ENCODE peak calls at places on chromosomes 11 and 22, in five cellular contexts. One of them, this sample, is unnamed. For H3K4me1, the result is how much of the 10 kb centered on the place peaks cover.

GRCh38 chr11:76787911-76788596 is 4.9 kb downstream of the TSKU start:
- DNase-seq in trophoblast cell: peak
- DNase-seq in mesenchymal stem cell: peak
- DNase-seq in IMR-90: peak
- DNase-seq in H9: no peak
- DNase-seq in this sample: no peak

GRCh38 chr22:42353883-42354727 is 78.1 kb downstream of the NFAM1 start:
- DNase-seq in H9: peak
- DNase-seq in trophoblast cell: no peak
- DNase-seq in IMR-90: peak
- DNase-seq in mesenchymal stem cell: no peak
- DNase-seq in this sample: no peak

GRCh38 chr11:134014502-134014901 is 54.4 kb upstream of the JAM3 start:
- DNase-seq in trophoblast cell: no peak
- DNase-seq in H9: peak
- DNase-seq in IMR-90: no peak
- DNase-seq in mesenchymal stem cell: peak
- DNase-seq in this sample: no peak

GRCh38 chr11:58647866-58648265 is 25.4 kb downstream of the CNTF start:
- DNase-seq in mesenchymal stem cell: no peak
- DNase-seq in H9: no peak
- DNase-seq in trophoblast cell: no peak
- DNase-seq in IMR-90: no peak
- DNase-seq in this sample: no peak

GRCh38 chr22:43826142-43827093 is 14.3 kb upstream of the EFCAB6 start:
- DNase-seq in H9: peak
- DNase-seq in IMR-90: peak
- DNase-seq in mesenchymal stem cell: peak
- DNase-seq in trophoblast cell: no peak
- DNase-seq in this sample: no peak

GRCh38 chr11:61361237-61361636 is 445 bp downstream of the CYB561A3 start:
- DNase-seq in IMR-90: no peak
- DNase-seq in H9: no peak
- DNase-seq in trophoblast cell: no peak
- DNase-seq in mesenchymal stem cell: no peak
- DNase-seq in this sample: no peak

GRCh38 chr22:20206709-20207215 is 55.9 kb upstream of the CCDC188 start:
- DNase-seq in H9: no peak
- DNase-seq in trophoblast cell: no peak
- DNase-seq in mesenchymal stem cell: peak
- DNase-seq in IMR-90: peak
- DNase-seq in this sample: no peak

GRCh38 chr11:95897731-95898130 is 26.2 kb downstream of the MTMR2 start:
- DNase-seq in trophoblast cell: no peak
- DNase-seq in IMR-90: peak
- DNase-seq in mesenchymal stem cell: peak
- DNase-seq in H9: no peak
- DNase-seq in this sample: no peak

GRCh38 chr11:65112551-65113360 is 1.1 kb downstream of the TM7SF2 start:
- DNase-seq in mesenchymal stem cell: peak
- DNase-seq in H9: peak
- DNase-seq in trophoblast cell: no peak
- DNase-seq in IMR-90: peak
- DNase-seq in this sample: no peak

GRCh38 chr22:36644333-36644757 is 59.2 kb downstream of the CACNG2 start:
- DNase-seq in trophoblast cell: peak
- DNase-seq in mesenchymal stem cell: peak
- DNase-seq in H9: peak
- DNase-seq in IMR-90: peak
- DNase-seq in this sample: peak

GRCh38 chr11:93131709-93132108 is 66.1 kb downstream of the SLC36A4 start:
- DNase-seq in trophoblast cell: no peak
- DNase-seq in IMR-90: no peak
- DNase-seq in mesenchymal stem cell: no peak
- DNase-seq in H9: no peak
- DNase-seq in this sample: no peak

GRCh38 chr11:3904228-3904627 is 48.8 kb downstream of the STIM1 start:
- DNase-seq in IMR-90: no peak
- DNase-seq in trophoblast cell: no peak
- DNase-seq in H9: no peak
- DNase-seq in mesenchymal stem cell: no peak
- DNase-seq in this sample: no peak

GRCh38 chr11:122038543-122038942 is 77.5 kb downstream of the BLID start:
- DNase-seq in mesenchymal stem cell: peak
- DNase-seq in H9: no peak
- DNase-seq in trophoblast cell: no peak
- DNase-seq in IMR-90: peak
- DNase-seq in this sample: peak

GRCh38 chr22:35559354-35560005 is 18.8 kb downstream of the RASD2 start:
- DNase-seq in H9: no peak
- DNase-seq in trophoblast cell: no peak
- DNase-seq in mesenchymal stem cell: peak
- DNase-seq in IMR-90: no peak
- DNase-seq in this sample: no peak

GRCh38 chr11:21988477-21988876 is 204.4 kb upstream of the ANO5 start:
- DNase-seq in trophoblast cell: no peak
- DNase-seq in H9: no peak
- DNase-seq in IMR-90: no peak
- DNase-seq in mesenchymal stem cell: no peak
- DNase-seq in this sample: no peak

GRCh38 chr11:19953909-19954308 is 206.4 kb downstream of the DBX1 start:
- DNase-seq in trophoblast cell: peak
- DNase-seq in H9: peak
- DNase-seq in mesenchymal stem cell: peak
- DNase-seq in IMR-90: peak
- DNase-seq in this sample: no peak

GRCh38 chr11:2128102-2128511 is 11.1 kb downstream of the IGF2 start:
- DNase-seq in mesenchymal stem cell: no peak
- DNase-seq in H9: no peak
- DNase-seq in trophoblast cell: no peak
- DNase-seq in IMR-90: no peak
- DNase-seq in this sample: no peak

GRCh38 chr11:75802913-75803820 is 11.8 kb upstream of the UVRAG start:
- DNase-seq in IMR-90: peak
- DNase-seq in mesenchymal stem cell: peak
- DNase-seq in H9: peak
- DNase-seq in trophoblast cell: peak
- DNase-seq in this sample: peak

GRCh38 chr11:3124821-3125220 is 40.3 kb downstream of the OSBPL5 start:
- DNase-seq in H9: no peak
- DNase-seq in trophoblast cell: no peak
- DNase-seq in IMR-90: no peak
- DNase-seq in mesenchymal stem cell: no peak
- DNase-seq in this sample: no peak

GRCh38 chr22:37284126-37284806 is 2.0 kb downstream of the CYTH4 start:
- DNase-seq in H9: no peak
- DNase-seq in trophoblast cell: no peak
- DNase-seq in mesenchymal stem cell: no peak
- DNase-seq in IMR-90: no peak
- DNase-seq in this sample: no peak

GRCh38 chr11:110148775-110149744 is 55.9 kb downstream of the ZC3H12C start:
- DNase-seq in mesenchymal stem cell: peak
- DNase-seq in trophoblast cell: peak
- DNase-seq in H9: no peak
- DNase-seq in IMR-90: peak
- DNase-seq in this sample: no peak

GRCh38 chr11:117315285-117316196 is 515 bp downstream of the BACE1 start:
- DNase-seq in H9: no peak
- DNase-seq in IMR-90: no peak
- DNase-seq in mesenchymal stem cell: peak
- DNase-seq in trophoblast cell: no peak
- DNase-seq in this sample: no peak

GRCh38 chr11:116946414-116946813 is 109.0 kb upstream of the APOA1 start:
- DNase-seq in H9: no peak
- DNase-seq in trophoblast cell: no peak
- DNase-seq in mesenchymal stem cell: peak
- DNase-seq in IMR-90: peak
- DNase-seq in this sample: no peak

GRCh38 chr22:40525250-40525884 is 111.2 kb downstream of the MRTFA start:
- DNase-seq in mesenchymal stem cell: peak
- DNase-seq in H9: peak
- DNase-seq in IMR-90: peak
- DNase-seq in trophoblast cell: peak
- DNase-seq in this sample: no peak

GRCh38 chr11:109166441-109166840 is 255.5 kb upstream of the C11orf87 start:
- DNase-seq in trophoblast cell: no peak
- DNase-seq in mesenchymal stem cell: no peak
- DNase-seq in IMR-90: no peak
- DNase-seq in H9: no peak
- DNase-seq in this sample: no peak

GRCh38 chr22:29268511-29269229 is 602 bp downstream of the EWSR1 start:
- DNase-seq in H9: no peak
- DNase-seq in trophoblast cell: peak
- DNase-seq in mesenchymal stem cell: peak
- DNase-seq in IMR-90: peak
- DNase-seq in this sample: peak

GRCh38 chr11:77109236-77110019 is 6.8 kb downstream of the OMP start:
- DNase-seq in mesenchymal stem cell: no peak
- DNase-seq in trophoblast cell: no peak
- DNase-seq in H9: no peak
- DNase-seq in IMR-90: peak
- DNase-seq in this sample: no peak

GRCh38 chr11:126355324-126355925 is at the start of gene ST3GAL4:
- DNase-seq in IMR-90: peak
- DNase-seq in H9: peak
- DNase-seq in mesenchymal stem cell: peak
- DNase-seq in trophoblast cell: no peak
- DNase-seq in this sample: peak
- H4K91ac ChIP-seq in IMR-90: peak
- H4K91ac ChIP-seq in H9: no peak
- H4K91ac ChIP-seq in mesenchymal stem cell: peak
- H4K91ac ChIP-seq in trophoblast cell: peak
- H4K91ac ChIP-seq in this sample: peak

GRCh38 chr11:73317373-73317772 is 9.3 kb downstream of the ARHGEF17 start:
- DNase-seq in mesenchymal stem cell: no peak
- DNase-seq in trophoblast cell: no peak
- DNase-seq in IMR-90: no peak
- DNase-seq in H9: no peak
- DNase-seq in this sample: no peak

GRCh38 chr11:73314121-73314948 is 6.3 kb downstream of the ARHGEF17 start:
- DNase-seq in IMR-90: peak
- DNase-seq in mesenchymal stem cell: peak
- DNase-seq in trophoblast cell: peak
- DNase-seq in H9: no peak
- DNase-seq in this sample: no peak

GRCh38 chr11:73313652-73314051 is 5.6 kb downstream of the ARHGEF17 start:
- DNase-seq in H9: no peak
- DNase-seq in trophoblast cell: no peak
- DNase-seq in mesenchymal stem cell: peak
- DNase-seq in IMR-90: no peak
- DNase-seq in this sample: no peak

GRCh38 chr11:73316422-73316821 is 8.3 kb downstream of the ARHGEF17 start:
- DNase-seq in H9: no peak
- DNase-seq in trophoblast cell: no peak
- DNase-seq in mesenchymal stem cell: no peak
- DNase-seq in IMR-90: no peak
- DNase-seq in this sample: no peak

DNA sequence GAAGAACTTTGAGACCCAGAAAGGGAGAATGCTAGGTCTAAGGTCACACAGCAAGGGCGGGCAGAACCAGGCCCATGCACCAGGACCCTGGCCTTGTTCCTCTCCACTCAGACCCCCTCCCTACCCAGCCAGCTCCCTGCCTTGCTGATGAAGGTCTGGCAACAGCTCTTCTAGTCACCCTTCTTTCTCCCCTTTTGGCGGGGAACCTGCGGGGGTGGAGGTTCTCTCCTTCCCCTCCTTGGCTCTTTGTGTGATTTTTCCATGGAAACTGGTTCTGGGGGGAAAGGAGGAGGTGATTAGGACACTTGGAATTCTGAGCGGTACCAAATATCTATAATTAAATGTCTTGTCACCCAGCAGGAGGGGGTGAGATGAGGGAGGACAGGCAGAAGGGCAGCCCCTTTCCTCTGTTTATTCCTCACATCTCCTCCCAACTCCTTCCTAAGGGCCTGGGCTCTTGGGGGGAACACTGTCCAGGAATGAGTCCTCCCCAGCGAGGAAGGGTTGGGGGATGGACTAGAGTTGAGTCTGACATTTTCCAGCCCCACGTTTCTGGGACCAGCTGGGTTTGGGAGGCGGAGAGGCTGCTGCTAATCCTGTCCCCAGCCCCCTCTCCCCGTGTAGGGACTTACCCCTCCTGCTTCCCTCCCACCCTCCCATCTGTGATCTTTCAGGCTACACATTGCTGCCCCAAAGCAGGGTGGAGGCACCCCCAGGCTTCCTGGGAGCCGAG is 7.4 kb downstream of the ARHGEF17 start:
- DNase-seq in H9: no peak
- DNase-seq in IMR-90: no peak
- DNase-seq in mesenchymal stem cell: peak
- DNase-seq in trophoblast cell: no peak
- DNase-seq in this sample: no peak
- H3K4me1 ChIP-seq in H9: under half
- H3K4me1 ChIP-seq in IMR-90: half or more
- H3K4me1 ChIP-seq in mesenchymal stem cell: half or more
- H3K4me1 ChIP-seq in trophoblast cell: half or more
- H3K4me1 ChIP-seq in this sample: under half

GRCh38 chr11:35138058-35138457 is 913 bp upstream of the CD44 start:
- DNase-seq in IMR-90: no peak
- DNase-seq in mesenchymal stem cell: no peak
- DNase-seq in H9: no peak
- DNase-seq in trophoblast cell: no peak
- DNase-seq in this sample: no peak
- H3K23ac ChIP-seq in IMR-90: peak
- H3K23ac ChIP-seq in mesenchymal stem cell: no peak
- H3K23ac ChIP-seq in H9: no peak
- H3K23ac ChIP-seq in trophoblast cell: peak
- H3K23ac ChIP-seq in this sample: no peak

DNA sequence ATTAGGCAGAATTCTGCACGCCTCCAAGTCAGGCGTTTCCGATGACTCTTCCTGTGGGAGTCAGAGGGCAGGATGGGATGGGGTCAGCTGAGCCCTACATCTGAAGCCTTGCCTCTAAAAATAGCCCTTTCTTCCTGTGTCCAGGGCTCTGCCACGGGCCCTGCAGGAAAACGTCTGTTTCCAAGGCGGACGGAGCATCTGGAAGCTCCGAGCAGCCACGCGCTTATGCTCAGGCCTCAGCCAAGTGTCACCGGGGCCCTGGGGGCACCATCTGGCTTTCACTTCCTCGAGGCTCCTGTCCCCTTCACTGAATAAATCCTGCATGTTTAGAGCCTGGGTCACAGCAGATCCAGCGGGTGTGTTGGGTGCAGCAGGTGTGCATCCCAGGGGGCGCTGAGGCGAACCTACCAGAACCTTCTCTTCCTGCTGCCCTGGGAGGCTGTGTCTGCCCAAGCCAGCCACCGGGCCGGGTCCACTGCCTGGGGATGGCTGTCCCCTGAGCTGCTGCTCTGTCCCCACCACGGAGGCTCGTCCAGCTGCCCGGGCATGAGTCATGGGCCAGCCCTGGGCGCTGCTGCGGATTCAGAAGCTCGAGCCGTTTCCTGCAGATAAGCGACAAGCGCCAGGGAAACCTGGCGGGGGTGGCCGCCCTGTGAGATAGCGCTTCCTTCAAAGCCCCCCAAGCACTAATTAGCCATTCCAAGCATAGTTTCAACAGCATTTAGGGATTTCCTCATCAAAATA is 32.0 kb upstream of the LINC01488 start:
- DNase-seq in mesenchymal stem cell: peak
- DNase-seq in trophoblast cell: peak
- DNase-seq in H9: no peak
- DNase-seq in IMR-90: peak
- DNase-seq in this sample: no peak
- H4K91ac ChIP-seq in mesenchymal stem cell: peak
- H4K91ac ChIP-seq in trophoblast cell: no peak
- H4K91ac ChIP-seq in H9: no peak
- H4K91ac ChIP-seq in IMR-90: no peak
- H4K91ac ChIP-seq in this sample: no peak

This sample was measured in neuronal stem cell.